ENCODE peak calls at places on chromosomes 13 and 19, in nine cellular contexts. Q is right atrium auricular region; A is psoas muscle; X is esophagus squamous epithelium; Y is MM.1S; O is CD8-positive, alpha-beta T cell; E is ascending aorta; P is cardiac muscle cell; S is fibroblast of lung. N is an unnamed sample.

GRCh38 chr19:45547965-45548609 is 36.5 kb downstream of the OPA3 start:
- DNase-seq in Q (no peak), A (no peak), X (no peak), Y (no peak), O (no peak), E (no peak), P (no peak), S (peak; percentile 19), N (no peak)

GRCh38 chr13:40221460-40222201 is 444.8 kb downstream of the FOXO1 start:
- DNase-seq in Q (no peak), A (no peak), X (no peak), Y (peak; percentile 7), O (peak; percentile 61), E (no peak), P (no peak), S (peak; percentile 90), N (no peak)

GRCh38 chr13:75704194-75704941 is 68.2 kb downstream of the LMO7 start:
- DNase-seq in Q (no peak), A (no peak), X (no peak), Y (no peak), O (no peak), E (no peak), P (peak; percentile 11), S (peak; percentile 96), N (no peak)

GRCh38 chr13:99572131-99572530 is 70.9 kb downstream of the TM9SF2 start:
- DNase-seq in Q (no peak), A (no peak), X (no peak), Y (no peak), O (no peak), E (no peak), P (no peak), S (peak; percentile 35), N (no peak)

GRCh38 chr19:33717878-33718277 is 78.8 kb upstream of the KCTD15 start:
- DNase-seq in Q (no peak), A (no peak), X (no peak), Y (no peak), O (no peak), E (no peak), P (no peak), S (no peak), N (no peak)

GRCh38 chr19:46818812-46819211 is 30.4 kb upstream of the SLC1A5 start:
- DNase-seq in Q (no peak), A (no peak), X (no peak), Y (peak; percentile 19), O (no peak), E (no peak), P (no peak), S (peak; percentile 10), N (no peak)

GRCh38 chr13:50635504-50635903 is 208.0 kb downstream of the DLEU7 start:
- DNase-seq in Q (peak; percentile 83), A (no peak), X (no peak), Y (no peak), O (no peak), E (peak; percentile 14), P (no peak), S (no peak), N (no peak)

GRCh38 chr19:55113570-55114039 is 3.8 kb downstream of the PPP1R12C start:
- DNase-seq in Q (peak; percentile 97), A (peak; percentile 91), X (no peak), Y (no peak), O (no peak), E (peak; percentile 90), P (peak; percentile 83), S (peak; percentile 83), N (peak; percentile 55)

GRCh38 chr13:99506632-99507031 is 5.4 kb downstream of the TM9SF2 start:
- DNase-seq in Q (no peak), A (no peak), X (no peak), Y (no peak), O (no peak), E (no peak), P (no peak), S (no peak), N (no peak)

GRCh38 chr13:97434417-97435296 is 688 bp downstream of the RAP2A start:
- DNase-seq in Q (peak; percentile 61), A (peak; percentile 69), X (peak; percentile 25), Y (peak; percentile 36), O (peak; percentile 52), E (peak; percentile 9), P (peak; percentile 71), S (peak; percentile 41), N (peak; percentile 54)

GRCh38 chr13:46578590-46578975 is 25.6 kb downstream of the LRCH1 start:
- DNase-seq in Q (no peak), A (no peak), X (no peak), Y (no peak), O (no peak), E (no peak), P (no peak), S (no peak), N (no peak)

GRCh38 chr13:99969934-99970760 is 1.4 kb downstream of the ZIC5 start:
- DNase-seq in Q (peak; percentile 23), A (no peak), X (no peak), Y (peak; percentile 15), O (peak; percentile 53), E (no peak), P (peak; percentile 75), S (peak; percentile 30), N (no peak)

GRCh38 chr19:31226536-31226935 is 122.7 kb downstream of the TSHZ3 start:
- DNase-seq in Q (no peak), A (no peak), X (no peak), Y (no peak), O (no peak), E (no peak), P (no peak), S (peak; percentile 6), N (no peak)

GRCh38 chr13:26132756-26133155 is 80.9 kb upstream of the SHISA2 start:
- DNase-seq in Q (no peak), A (no peak), X (no peak), Y (no peak), O (no peak), E (no peak), P (no peak), S (peak; percentile 6), N (no peak)

GRCh38 chr13:26133286-26133685 is 81.5 kb upstream of the SHISA2 start:
- DNase-seq in Q (no peak), A (no peak), X (no peak), Y (no peak), O (no peak), E (no peak), P (no peak), S (no peak), N (no peak)

GRCh38 chr13:26128676-26129075 is 76.9 kb upstream of the SHISA2 start:
- DNase-seq in Q (no peak), A (no peak), X (no peak), Y (no peak), O (no peak), E (no peak), P (no peak), S (no peak), N (no peak)

GRCh38 chr13:26133851-26134250 is 82.0 kb upstream of the SHISA2 start:
- DNase-seq in Q (no peak), A (no peak), X (no peak), Y (no peak), O (no peak), E (no peak), P (no peak), S (no peak), N (no peak)
- TF ChIP-seq CTCF in Q (no peak), A (no peak), X (no peak), Y (no peak), O (no peak), E (no peak), P (no peak), S (no peak), N (no peak)

DNA sequence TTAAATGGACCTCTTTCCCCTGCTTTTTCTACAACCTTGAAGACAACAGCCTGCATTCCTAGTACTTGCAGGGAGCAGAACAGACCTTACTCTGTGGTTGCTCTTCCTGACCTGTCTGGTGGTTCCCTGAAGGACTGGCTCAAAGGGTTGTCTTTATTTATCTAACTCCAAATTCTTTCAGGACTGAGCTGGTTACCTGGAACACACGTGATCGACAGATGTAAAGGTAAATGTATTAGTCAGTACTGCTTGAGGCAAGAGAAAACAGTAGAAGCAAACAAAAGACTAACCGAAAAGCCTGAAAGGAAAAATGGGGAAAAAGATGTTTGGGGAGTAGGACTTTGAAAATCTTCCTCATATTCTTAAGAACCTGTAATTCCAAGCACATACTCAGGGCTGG is 17.9 kb downstream of the ZNF558 start:
- DNase-seq in Q (no peak), A (no peak), X (no peak), Y (no peak), O (no peak), E (no peak), P (no peak), S (no peak), N (no peak)
- H3K9me3 ChIP-seq in Q (peaks cover 64% of the 10 kb centered on the region), A (peaks cover 90% of the 10 kb centered on the region), X (peaks cover 100% of the 10 kb centered on the region), Y (no peaks in the 10 kb centered on the region), O (peaks cover 65% of the 10 kb centered on the region), E (peaks cover 93% of the 10 kb centered on the region), P (peaks cover 3% of the 10 kb centered on the region), S (peaks cover 5% of the 10 kb centered on the region), N (peaks cover 32% of the 10 kb centered on the region)

GRCh38 chr19:16836115-16836905 is 7.1 kb downstream of the SIN3B start:
- DNase-seq in Q (no peak), A (no peak), X (no peak), Y (no peak), O (no peak), E (no peak), P (no peak), S (peak; percentile 32), N (no peak)
- TF ChIP-seq CTCF in Q (peak; percentile 32), A (no peak), X (no peak), Y (no peak), O (no peak), E (no peak), P (peak; percentile 19), S (no peak), N (no peak)

DNA sequence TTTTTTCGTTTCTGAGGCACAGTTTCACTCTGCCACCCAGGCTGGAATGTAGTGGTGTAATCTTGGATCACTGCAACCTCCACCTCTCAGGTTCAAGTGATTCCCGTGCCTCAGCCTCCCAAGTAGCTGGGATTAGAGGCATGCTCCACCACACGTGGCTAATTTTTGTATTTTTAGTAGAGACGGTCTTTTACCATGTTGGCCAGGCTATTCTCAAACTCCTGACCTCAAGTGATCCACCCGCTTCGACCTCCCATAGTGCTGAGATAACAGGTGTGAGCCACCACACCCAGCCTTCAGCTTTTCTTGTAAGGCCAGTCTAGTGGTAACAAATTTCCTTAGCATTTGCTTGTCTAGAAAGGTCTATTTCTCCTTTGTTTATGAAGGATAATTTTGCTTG is 46.2 kb downstream of the ZNF568 start:
- DNase-seq in Q (no peak), A (no peak), X (no peak), Y (no peak), O (no peak), E (no peak), P (no peak), S (no peak), N (no peak)
- H3K9me3 ChIP-seq in Q (no peaks in the 10 kb centered on the region), A (peaks cover 55% of the 10 kb centered on the region), X (peaks cover 87% of the 10 kb centered on the region), Y (no peaks in the 10 kb centered on the region), O (no peaks in the 10 kb centered on the region), E (peaks cover 19% of the 10 kb centered on the region), P (no peaks in the 10 kb centered on the region), S (no peaks in the 10 kb centered on the region), N (no peaks in the 10 kb centered on the region)

N was measured in right lobe of liver.